ENCODE peak calls at places on chromosomes 1 and 21, in ten cellular contexts. J is RCC 7860, B is GM23248, W is NCI-H1694 treated with DMSO at 0.1 percent for 48 hours, N is sciatic nerve, S is suprapubic skin, Z is HCT116, O is esophagus squamous epithelium, I is NCI-H524, L is substantia nigra. H is an unnamed sample.
A peak's percentile ranks its signal among the peaks of the same experiment; 100 is the strongest.

GRCh38 chr21:26391166-26391565 is 181.9 kb downstream of the CYYR1 start:
- DNase-seq in J (no peak), B (peak; percentile 37), W (no peak), N (no peak), S (no peak), Z (no peak), O (no peak), I (no peak), L (no peak), H (no peak)

GRCh38 chr1:204307334-204307883 is 52.3 kb downstream of the PLEKHA6 start:
- DNase-seq in J (no peak), B (peak; percentile 60), W (peak; percentile 37), N (no peak), S (no peak), Z (no peak), O (no peak), I (peak; percentile 80), L (no peak), H (peak; percentile 52)

GRCh38 chr1:39352881-39353280 is 138.6 kb upstream of the BMP8A start:
- DNase-seq in J (no peak), B (peak; percentile 50), W (no peak), N (no peak), S (no peak), Z (no peak), O (no peak), I (no peak), L (no peak), H (peak; percentile 60)

GRCh38 chr1:220818421-220819173 is 31.9 kb downstream of the MTARC1 start:
- DNase-seq in J (no peak), B (peak; percentile 94), W (no peak), N (no peak), S (no peak), Z (no peak), O (no peak), I (no peak), L (no peak), H (peak; percentile 88)

GRCh38 chr1:177817969-177818872 is 151.6 kb downstream of the SEC16B start:
- DNase-seq in J (no peak), B (no peak), W (no peak), N (no peak), S (no peak), Z (no peak), O (no peak), I (no peak), L (no peak), H (no peak)

GRCh38 chr1:204684551-204685235 is 845 bp downstream of the LRRN2 start:
- DNase-seq in J (no peak), B (no peak), W (no peak), N (no peak), S (no peak), Z (no peak), O (no peak), I (peak; percentile 45), L (no peak), H (no peak)

GRCh38 chr1:90725961-90726715 is 9.0 kb upstream of the BARHL2 start:
- DNase-seq in J (no peak), B (peak; percentile 30), W (no peak), N (no peak), S (no peak), Z (no peak), O (no peak), I (no peak), L (no peak), H (no peak)

GRCh38 chr1:212967767-212968166 is 17.4 kb downstream of the VASH2 start:
- DNase-seq in J (peak; percentile 35), B (peak; percentile 64), W (peak; percentile 44), N (no peak), S (no peak), Z (peak; percentile 34), O (no peak), I (peak; percentile 57), L (no peak), H (peak; percentile 68)

GRCh38 chr21:44797775-44798174 is 3.8 kb downstream of the UBE2G2 start:
- DNase-seq in J (no peak), B (no peak), W (no peak), N (no peak), S (no peak), Z (no peak), O (no peak), I (no peak), L (no peak), H (no peak)

GRCh38 chr1:179253286-179253972 is 24.0 kb upstream of the ABL2 start:
- DNase-seq in J (no peak), B (no peak), W (no peak), N (no peak), S (no peak), Z (no peak), O (no peak), I (no peak), L (no peak), H (no peak)

GRCh38 chr1:145711213-145711651 is 4.1 kb upstream of the PDZK1 start:
- DNase-seq in J (peak; percentile 99), B (no peak), W (no peak), N (no peak), S (no peak), Z (no peak), O (no peak), I (no peak), L (no peak), H (no peak)

GRCh38 chr1:16111771-16112557 is 38.5 kb upstream of the FAM131C start:
- DNase-seq in J (peak; percentile 86), B (peak; percentile 87), W (no peak), N (no peak), S (no peak), Z (no peak), O (no peak), I (no peak), L (no peak), H (peak; percentile 86)

GRCh38 chr1:97069312-97069711 is 347.7 kb downstream of the PTBP2 start:
- DNase-seq in J (no peak), B (no peak), W (no peak), N (no peak), S (no peak), Z (no peak), O (no peak), I (no peak), L (no peak), H (no peak)

GRCh38 chr1:8517579-8518489 is 199.9 kb downstream of the SLC45A1 start:
- DNase-seq in J (no peak), B (peak; percentile 64), W (no peak), N (no peak), S (no peak), Z (no peak), O (no peak), I (peak; percentile 43), L (no peak), H (no peak)

GRCh38 chr1:30715216-30715615 is 8.2 kb downstream of the MATN1 start:
- DNase-seq in J (peak; percentile 3), B (no peak), W (peak; percentile 57), N (no peak), S (no peak), Z (no peak), O (no peak), I (no peak), L (no peak), H (no peak)

GRCh38 chr1:38693759-38694158 is 165.8 kb downstream of the RRAGC start:
- DNase-seq in J (no peak), B (no peak), W (no peak), N (no peak), S (no peak), Z (no peak), O (no peak), I (no peak), L (no peak), H (no peak)

GRCh38 chr1:185155600-185156320 is 993 bp downstream of the TRMT1L start:
- DNase-seq in J (peak; percentile 27), B (peak; percentile 86), W (no peak), N (no peak), S (no peak), Z (no peak), O (no peak), I (peak; percentile 10), L (no peak), H (peak; percentile 22)

GRCh38 chr1:227891955-227892871 is 55.5 kb downstream of the WNT9A start:
- DNase-seq in J (no peak), B (no peak), W (no peak), N (peak; percentile 58), S (no peak), Z (no peak), O (no peak), I (no peak), L (no peak), H (no peak)